ENCODE peak calls at places on chromosomes 16 and 17, in eight cellular contexts. F is stimulated activated naive B cell treated with anti-CD40 and anti-IgM and Interleukin-4, amounts not matched to agents 10 μg/mL and 1 μg/mL and 100 μg/mL, for 72 hours; Z is NCI-H1105 treated with DMSO at 0.1 percent for 48 hours; S is ureter; A is activated CD8-positive, alpha-beta memory T cell treated with anti-CD3 and anti-CD28 coated beads for 1 hour; K is stimulated activated CD4-positive, alpha-beta T cell treated with anti-CD3 and anti-CD28 coated beads, Interleukin-15, amount 100 ng/mL, for 1 hour; V is SHP77 treated with DMSO at 0.1 percent for 48 hours; L is SW 1271. D is an unnamed sample.

GRCh38 chr16:52547834-52548215 is 882 bp upstream of the TOX3 start:
- DNase-seq in F (no peak), Z (no peak), S (no peak), K (no peak), A (no peak), L (no peak), V (no peak), D (no peak)

GRCh38 chr17:39208893-39209292 is 8.8 kb downstream of the RPL19 start:
- DNase-seq in F (peak; percentile 55), L (no peak), A (no peak), V (peak; percentile 13), Z (no peak), K (no peak), S (no peak), D (no peak)

GRCh38 chr16:46859719-46860152 is 24.4 kb upstream of the GPT2 start:
- DNase-seq in S (no peak), A (no peak), F (no peak), L (peak; percentile 70), Z (no peak), K (no peak), V (no peak), D (no peak)

GRCh38 chr17:76946111-76946771 is 78.0 kb downstream of the MGAT5B start:
- DNase-seq in Z (no peak), L (no peak), K (no peak), S (no peak), V (no peak), F (no peak), A (no peak), D (no peak)

GRCh38 chr16:48682971-48683370 is 73.0 kb upstream of the N4BP1 start:
- DNase-seq in K (no peak), A (no peak), Z (no peak), V (no peak), S (no peak), F (no peak), L (no peak), D (no peak)

GRCh38 chr16:30355144-30355953 is at the start of gene CD2BP2:
- DNase-seq in Z (peak; percentile 97), V (peak; percentile 99), L (peak; percentile 100), F (peak; percentile 91), K (peak; percentile 76), A (peak; percentile 64), S (peak; percentile 98), D (peak; percentile 81)

GRCh38 chr17:49108318-49108717 is 24.3 kb upstream of the B4GALNT2 start:
- DNase-seq in V (no peak), F (no peak), L (no peak), K (no peak), S (no peak), Z (no peak), A (no peak), D (no peak)

GRCh38 chr17:57650548-57650947 is 94.6 kb downstream of the CCDC182 start:
- DNase-seq in L (no peak), A (no peak), F (no peak), Z (no peak), K (no peak), S (no peak), V (no peak), D (no peak)

GRCh38 chr17:4327638-4328037 is 38.8 kb downstream of the UBE2G1 start:
- DNase-seq in K (no peak), L (peak; percentile 89), V (no peak), Z (no peak), S (no peak), F (no peak), A (no peak), D (no peak)

GRCh38 chr16:20674684-20675487 is 22.6 kb downstream of the ACSM1 start:
- DNase-seq in L (no peak), S (no peak), Z (no peak), V (no peak), A (no peak), K (no peak), F (no peak), D (no peak)

GRCh38 chr17:83199500-83200201 is 120.2 kb downstream of the METRNL start:
- DNase-seq in V (no peak), A (no peak), L (no peak), K (no peak), F (peak; percentile 72), Z (no peak), S (no peak), D (no peak)

GRCh38 chr16:47481698-47482374 is 20.7 kb downstream of the PHKB start:
- DNase-seq in L (no peak), A (no peak), V (no peak), K (no peak), Z (no peak), S (no peak), F (peak; percentile 36), D (no peak)

GRCh38 chr16:85335584-85336492 is 223.6 kb upstream of the CIBAR2 start:
- DNase-seq in A (no peak), V (no peak), F (no peak), S (no peak), K (no peak), Z (no peak), L (no peak), D (no peak)

GRCh38 chr17:6495450-6496115 is 51.3 kb downstream of the PIMREG start:
- DNase-seq in S (no peak), L (no peak), K (no peak), F (no peak), A (no peak), Z (no peak), V (no peak), D (no peak)

GRCh38 chr17:35170968-35171771 is 23.0 kb downstream of the SLC35G3 start:
- DNase-seq in A (no peak), S (no peak), Z (no peak), V (no peak), L (no peak), K (no peak), F (no peak), D (peak; percentile 3)

GRCh38 chr17:35793257-35793656 is 2.2 kb downstream of the MMP28 start:
- DNase-seq in Z (no peak), F (no peak), V (no peak), K (no peak), A (no peak), S (peak; percentile 19), L (no peak), D (no peak)

GRCh38 chr17:66805567-66805966 is 29.4 kb upstream of the CACNG5 start:
- DNase-seq in A (no peak), S (peak; percentile 58), F (no peak), V (no peak), Z (no peak), L (no peak), K (no peak), D (no peak)

GRCh38 chr17:8463089-8463488 is 27.4 kb downstream of the NDEL1 start:
- DNase-seq in K (no peak), Z (no peak), V (no peak), A (no peak), L (no peak), S (no peak), F (no peak), D (no peak)

GRCh38 chr17:72884066-72884465 is 208.4 kb downstream of the SLC39A11 start:
- DNase-seq in F (no peak), L (no peak), S (no peak), K (no peak), Z (no peak), V (no peak), A (no peak), D (no peak)

GRCh38 chr17:21034350-21035235 is 8.2 kb downstream of the USP22 start:
- DNase-seq in L (no peak), K (no peak), S (no peak), F (peak; percentile 28), Z (no peak), A (no peak), V (no peak), D (no peak)

GRCh38 chr16:25060920-25061319 is 45.8 kb upstream of the ARHGAP17 start:
- DNase-seq in L (no peak), K (no peak), A (no peak), F (no peak), V (no peak), Z (no peak), S (no peak), D (no peak)

GRCh38 chr17:58391302-58391984 is 25.9 kb downstream of the RNF43 start:
- DNase-seq in Z (peak; percentile 98), L (no peak), S (peak; percentile 86), F (no peak), V (peak; percentile 91), K (no peak), A (no peak), D (no peak)

GRCh38 chr17:38464723-38465419 is 36.6 kb downstream of the ARHGAP23 start:
- DNase-seq in K (no peak), V (no peak), A (no peak), Z (peak; percentile 47), S (peak; percentile 89), F (no peak), L (peak; percentile 51), D (no peak)

GRCh38 chr16:75377971-75378386 is 55.3 kb downstream of the CFDP1 start:
- DNase-seq in F (no peak), Z (no peak), V (no peak), K (no peak), A (no peak), S (no peak), L (peak; percentile 89), D (no peak)

GRCh38 chr17:18151290-18151689 is 32.3 kb upstream of the ALKBH5 start:
- DNase-seq in V (no peak), A (no peak), K (no peak), Z (no peak), L (no peak), S (no peak), F (no peak), D (no peak)

GRCh38 chr17:81002409-81003361 is 11.0 kb downstream of the CHMP6 start:
- DNase-seq in S (no peak), A (no peak), F (no peak), V (peak; percentile 89), L (no peak), K (no peak), Z (peak; percentile 85), D (no peak)

GRCh38 chr16:26645629-26646028 is 421.1 kb upstream of the C16orf82 start:
- DNase-seq in K (peak; percentile 32), Z (no peak), V (no peak), S (no peak), F (no peak), A (no peak), L (no peak), D (no peak)

GRCh38 chr17:2751482-2751881 is 2.0 kb upstream of the CCDC92B start:
- DNase-seq in V (no peak), L (no peak), K (no peak), A (no peak), F (no peak), S (no peak), Z (no peak), D (no peak)

GRCh38 chr16:154223-155030 is 2.0 kb downstream of the HBZ start:
- DNase-seq in L (no peak), S (peak; percentile 28), V (no peak), Z (peak; percentile 21), F (peak; percentile 26), K (no peak), A (no peak), D (no peak)